ENCODE peak calls at places on chromosomes 6 and 20, in four cellular contexts. One of them, this sample, is unnamed.

GRCh38 chr6:38024908-38025307 is 205.4 kb downstream of the ZFAND3 start:
- DNase-seq in stimulated activated CD8-positive, alpha-beta memory T cell treated with anti-CD3 and anti-CD28 coated beads, Interleukin-15, amount 100 ng/mL, for 4 hours: no peak
- DNase-seq in activated T-cell treated with anti-CD3 and anti-CD28 coated beads for 1 hour: no peak
- DNase-seq in NCI-H187: no peak
- DNase-seq in this sample: no peak

GRCh38 chr6:117167520-117168271 is 97.7 kb upstream of the VGLL2 start:
- DNase-seq in stimulated activated CD8-positive, alpha-beta memory T cell treated with anti-CD3 and anti-CD28 coated beads, Interleukin-15, amount 100 ng/mL, for 4 hours: no peak
- DNase-seq in activated T-cell treated with anti-CD3 and anti-CD28 coated beads for 1 hour: no peak
- DNase-seq in NCI-H187: no peak
- DNase-seq in this sample: no peak

GRCh38 chr6:48765352-48765961 is 654.5 kb upstream of the PTCHD4 start:
- DNase-seq in stimulated activated CD8-positive, alpha-beta memory T cell treated with anti-CD3 and anti-CD28 coated beads, Interleukin-15, amount 100 ng/mL, for 4 hours: no peak
- DNase-seq in activated T-cell treated with anti-CD3 and anti-CD28 coated beads for 1 hour: no peak
- DNase-seq in NCI-H187: no peak
- DNase-seq in this sample: no peak

GRCh38 chr6:134918418-134918961 is 31.4 kb downstream of the ALDH8A1 start:
- DNase-seq in stimulated activated CD8-positive, alpha-beta memory T cell treated with anti-CD3 and anti-CD28 coated beads, Interleukin-15, amount 100 ng/mL, for 4 hours: no peak
- DNase-seq in activated T-cell treated with anti-CD3 and anti-CD28 coated beads for 1 hour: no peak
- DNase-seq in NCI-H187: no peak
- DNase-seq in this sample: no peak

GRCh38 chr6:18226451-18226850 is 37.9 kb downstream of the DEK start:
- DNase-seq in stimulated activated CD8-positive, alpha-beta memory T cell treated with anti-CD3 and anti-CD28 coated beads, Interleukin-15, amount 100 ng/mL, for 4 hours: no peak
- DNase-seq in activated T-cell treated with anti-CD3 and anti-CD28 coated beads for 1 hour: no peak
- DNase-seq in NCI-H187: no peak
- DNase-seq in this sample: no peak

GRCh38 chr6:84635081-84635745 is 129.2 kb downstream of the TBX18 start:
- DNase-seq in stimulated activated CD8-positive, alpha-beta memory T cell treated with anti-CD3 and anti-CD28 coated beads, Interleukin-15, amount 100 ng/mL, for 4 hours: no peak
- DNase-seq in activated T-cell treated with anti-CD3 and anti-CD28 coated beads for 1 hour: no peak
- DNase-seq in NCI-H187: no peak
- DNase-seq in this sample: no peak

GRCh38 chr20:50551288-50551687 is 41.1 kb downstream of the PTPN1 start:
- DNase-seq in stimulated activated CD8-positive, alpha-beta memory T cell treated with anti-CD3 and anti-CD28 coated beads, Interleukin-15, amount 100 ng/mL, for 4 hours: no peak
- DNase-seq in activated T-cell treated with anti-CD3 and anti-CD28 coated beads for 1 hour: no peak
- DNase-seq in NCI-H187: peak; percentile 55
- DNase-seq in this sample: no peak

GRCh38 chr6:86192123-86192522 is 549.4 kb upstream of the SYNCRIP start:
- DNase-seq in stimulated activated CD8-positive, alpha-beta memory T cell treated with anti-CD3 and anti-CD28 coated beads, Interleukin-15, amount 100 ng/mL, for 4 hours: no peak
- DNase-seq in activated T-cell treated with anti-CD3 and anti-CD28 coated beads for 1 hour: no peak
- DNase-seq in NCI-H187: no peak
- DNase-seq in this sample: peak; percentile 15

GRCh38 chr6:12811519-12811918 is 95.0 kb downstream of the PHACTR1 start:
- DNase-seq in stimulated activated CD8-positive, alpha-beta memory T cell treated with anti-CD3 and anti-CD28 coated beads, Interleukin-15, amount 100 ng/mL, for 4 hours: no peak
- DNase-seq in activated T-cell treated with anti-CD3 and anti-CD28 coated beads for 1 hour: no peak
- DNase-seq in NCI-H187: no peak
- DNase-seq in this sample: no peak

GRCh38 chr20:35625584-35626385 is 10.2 kb downstream of the SPAG4 start:
- DNase-seq in stimulated activated CD8-positive, alpha-beta memory T cell treated with anti-CD3 and anti-CD28 coated beads, Interleukin-15, amount 100 ng/mL, for 4 hours: no peak
- DNase-seq in activated T-cell treated with anti-CD3 and anti-CD28 coated beads for 1 hour: no peak
- DNase-seq in NCI-H187: no peak
- DNase-seq in this sample: no peak

GRCh38 chr20:58169441-58169840 is 59.0 kb downstream of the ANKRD60 start:
- DNase-seq in stimulated activated CD8-positive, alpha-beta memory T cell treated with anti-CD3 and anti-CD28 coated beads, Interleukin-15, amount 100 ng/mL, for 4 hours: no peak
- DNase-seq in activated T-cell treated with anti-CD3 and anti-CD28 coated beads for 1 hour: no peak
- DNase-seq in NCI-H187: no peak
- DNase-seq in this sample: no peak

GRCh38 chr20:24610341-24611115 is 141.1 kb downstream of the SYNDIG1 start:
- DNase-seq in stimulated activated CD8-positive, alpha-beta memory T cell treated with anti-CD3 and anti-CD28 coated beads, Interleukin-15, amount 100 ng/mL, for 4 hours: no peak
- DNase-seq in activated T-cell treated with anti-CD3 and anti-CD28 coated beads for 1 hour: no peak
- DNase-seq in NCI-H187: no peak
- DNase-seq in this sample: no peak

GRCh38 chr6:2917065-2917464 is 14.0 kb upstream of the SERPINB9 start:
- DNase-seq in stimulated activated CD8-positive, alpha-beta memory T cell treated with anti-CD3 and anti-CD28 coated beads, Interleukin-15, amount 100 ng/mL, for 4 hours: no peak
- DNase-seq in activated T-cell treated with anti-CD3 and anti-CD28 coated beads for 1 hour: no peak
- DNase-seq in NCI-H187: no peak
- DNase-seq in this sample: no peak

GRCh38 chr6:41167173-41167963 is 4.5 kb upstream of the TREM2 start:
- DNase-seq in stimulated activated CD8-positive, alpha-beta memory T cell treated with anti-CD3 and anti-CD28 coated beads, Interleukin-15, amount 100 ng/mL, for 4 hours: no peak
- DNase-seq in activated T-cell treated with anti-CD3 and anti-CD28 coated beads for 1 hour: no peak
- DNase-seq in NCI-H187: no peak
- DNase-seq in this sample: peak; percentile 58

GRCh38 chr6:141521440-141521839 is 611.3 kb upstream of the GJE1 start:
- DNase-seq in stimulated activated CD8-positive, alpha-beta memory T cell treated with anti-CD3 and anti-CD28 coated beads, Interleukin-15, amount 100 ng/mL, for 4 hours: no peak
- DNase-seq in activated T-cell treated with anti-CD3 and anti-CD28 coated beads for 1 hour: no peak
- DNase-seq in NCI-H187: no peak
- DNase-seq in this sample: no peak

GRCh38 chr6:93684339-93684738 is 265.0 kb upstream of the EPHA7 start:
- DNase-seq in stimulated activated CD8-positive, alpha-beta memory T cell treated with anti-CD3 and anti-CD28 coated beads, Interleukin-15, amount 100 ng/mL, for 4 hours: no peak
- DNase-seq in activated T-cell treated with anti-CD3 and anti-CD28 coated beads for 1 hour: no peak
- DNase-seq in NCI-H187: no peak
- DNase-seq in this sample: no peak

GRCh38 chr6:30211306-30211705 is 1.9 kb downstream of the TRIM26 start:
- DNase-seq in stimulated activated CD8-positive, alpha-beta memory T cell treated with anti-CD3 and anti-CD28 coated beads, Interleukin-15, amount 100 ng/mL, for 4 hours: no peak
- DNase-seq in activated T-cell treated with anti-CD3 and anti-CD28 coated beads for 1 hour: no peak
- DNase-seq in NCI-H187: no peak
- DNase-seq in this sample: no peak

GRCh38 chr6:39380837-39381534 is 58.5 kb upstream of the KCNK16 start:
- DNase-seq in stimulated activated CD8-positive, alpha-beta memory T cell treated with anti-CD3 and anti-CD28 coated beads, Interleukin-15, amount 100 ng/mL, for 4 hours: no peak
- DNase-seq in activated T-cell treated with anti-CD3 and anti-CD28 coated beads for 1 hour: no peak
- DNase-seq in NCI-H187: no peak
- DNase-seq in this sample: no peak

GRCh38 chr20:62929051-62929538 is 2.8 kb upstream of the DIDO1 start:
- DNase-seq in stimulated activated CD8-positive, alpha-beta memory T cell treated with anti-CD3 and anti-CD28 coated beads, Interleukin-15, amount 100 ng/mL, for 4 hours: no peak
- DNase-seq in activated T-cell treated with anti-CD3 and anti-CD28 coated beads for 1 hour: peak; percentile 37
- DNase-seq in NCI-H187: no peak
- DNase-seq in this sample: peak; percentile 64

GRCh38 chr6:116764961-116765841 is at the start of gene FAM162B:
- DNase-seq in stimulated activated CD8-positive, alpha-beta memory T cell treated with anti-CD3 and anti-CD28 coated beads, Interleukin-15, amount 100 ng/mL, for 4 hours: no peak
- DNase-seq in activated T-cell treated with anti-CD3 and anti-CD28 coated beads for 1 hour: no peak
- DNase-seq in NCI-H187: no peak
- DNase-seq in this sample: no peak

GRCh38 chr6:108565893-108566292 is 5.2 kb downstream of the FOXO3 start:
- DNase-seq in stimulated activated CD8-positive, alpha-beta memory T cell treated with anti-CD3 and anti-CD28 coated beads, Interleukin-15, amount 100 ng/mL, for 4 hours: no peak
- DNase-seq in activated T-cell treated with anti-CD3 and anti-CD28 coated beads for 1 hour: no peak
- DNase-seq in NCI-H187: no peak
- DNase-seq in this sample: no peak

GRCh38 chr20:23192469-23192868 is 106.3 kb upstream of the CD93 start:
- DNase-seq in stimulated activated CD8-positive, alpha-beta memory T cell treated with anti-CD3 and anti-CD28 coated beads, Interleukin-15, amount 100 ng/mL, for 4 hours: no peak
- DNase-seq in activated T-cell treated with anti-CD3 and anti-CD28 coated beads for 1 hour: no peak
- DNase-seq in NCI-H187: no peak
- DNase-seq in this sample: no peak

GRCh38 chr20:5784735-5785134 is 34.5 kb downstream of the SHLD1 start:
- DNase-seq in stimulated activated CD8-positive, alpha-beta memory T cell treated with anti-CD3 and anti-CD28 coated beads, Interleukin-15, amount 100 ng/mL, for 4 hours: no peak
- DNase-seq in activated T-cell treated with anti-CD3 and anti-CD28 coated beads for 1 hour: no peak
- DNase-seq in NCI-H187: no peak
- DNase-seq in this sample: no peak

GRCh38 chr6:119224095-119224701 is 125.4 kb downstream of the MAN1A1 start:
- DNase-seq in stimulated activated CD8-positive, alpha-beta memory T cell treated with anti-CD3 and anti-CD28 coated beads, Interleukin-15, amount 100 ng/mL, for 4 hours: no peak
- DNase-seq in activated T-cell treated with anti-CD3 and anti-CD28 coated beads for 1 hour: no peak
- DNase-seq in NCI-H187: no peak
- DNase-seq in this sample: no peak

GRCh38 chr6:26233608-26234420 is 131.2 kb upstream of the BTN3A2 start:
- DNase-seq in stimulated activated CD8-positive, alpha-beta memory T cell treated with anti-CD3 and anti-CD28 coated beads, Interleukin-15, amount 100 ng/mL, for 4 hours: peak; percentile 36
- DNase-seq in activated T-cell treated with anti-CD3 and anti-CD28 coated beads for 1 hour: peak; percentile 47
- DNase-seq in NCI-H187: peak; percentile 72
- DNase-seq in this sample: peak; percentile 85

GRCh38 chr6:93849857-93850256 is 430.5 kb upstream of the EPHA7 start:
- DNase-seq in stimulated activated CD8-positive, alpha-beta memory T cell treated with anti-CD3 and anti-CD28 coated beads, Interleukin-15, amount 100 ng/mL, for 4 hours: no peak
- DNase-seq in activated T-cell treated with anti-CD3 and anti-CD28 coated beads for 1 hour: no peak
- DNase-seq in NCI-H187: no peak
- DNase-seq in this sample: no peak

GRCh38 chr6:150969901-150970300 is 104.4 kb downstream of the MTHFD1L start:
- DNase-seq in stimulated activated CD8-positive, alpha-beta memory T cell treated with anti-CD3 and anti-CD28 coated beads, Interleukin-15, amount 100 ng/mL, for 4 hours: no peak
- DNase-seq in activated T-cell treated with anti-CD3 and anti-CD28 coated beads for 1 hour: no peak
- DNase-seq in NCI-H187: no peak
- DNase-seq in this sample: no peak

GRCh38 chr6:140684776-140685550 is 1310.5 kb upstream of the CITED2 start:
- DNase-seq in stimulated activated CD8-positive, alpha-beta memory T cell treated with anti-CD3 and anti-CD28 coated beads, Interleukin-15, amount 100 ng/mL, for 4 hours: no peak
- DNase-seq in activated T-cell treated with anti-CD3 and anti-CD28 coated beads for 1 hour: no peak
- DNase-seq in NCI-H187: no peak
- DNase-seq in this sample: no peak

GRCh38 chr6:70134542-70134941 is 168.3 kb downstream of the COL9A1 start:
- DNase-seq in stimulated activated CD8-positive, alpha-beta memory T cell treated with anti-CD3 and anti-CD28 coated beads, Interleukin-15, amount 100 ng/mL, for 4 hours: no peak
- DNase-seq in activated T-cell treated with anti-CD3 and anti-CD28 coated beads for 1 hour: no peak
- DNase-seq in NCI-H187: no peak
- DNase-seq in this sample: no peak

GRCh38 chr6:136103763-136104311 is 146.3 kb downstream of the MTFR2 start:
- DNase-seq in stimulated activated CD8-positive, alpha-beta memory T cell treated with anti-CD3 and anti-CD28 coated beads, Interleukin-15, amount 100 ng/mL, for 4 hours: no peak
- DNase-seq in activated T-cell treated with anti-CD3 and anti-CD28 coated beads for 1 hour: no peak
- DNase-seq in NCI-H187: no peak
- DNase-seq in this sample: no peak

GRCh38 chr6:43682724-43683429 is 4.7 kb downstream of the MRPS18A start:
- DNase-seq in stimulated activated CD8-positive, alpha-beta memory T cell treated with anti-CD3 and anti-CD28 coated beads, Interleukin-15, amount 100 ng/mL, for 4 hours: no peak
- DNase-seq in activated T-cell treated with anti-CD3 and anti-CD28 coated beads for 1 hour: no peak
- DNase-seq in NCI-H187: no peak
- DNase-seq in this sample: no peak

GRCh38 chr6:3281669-3282460 is 23.1 kb downstream of the PSMG4 start:
- DNase-seq in stimulated activated CD8-positive, alpha-beta memory T cell treated with anti-CD3 and anti-CD28 coated beads, Interleukin-15, amount 100 ng/mL, for 4 hours: no peak
- DNase-seq in activated T-cell treated with anti-CD3 and anti-CD28 coated beads for 1 hour: no peak
- DNase-seq in NCI-H187: no peak
- DNase-seq in this sample: no peak

GRCh38 chr6:31559606-31559957 is 12.2 kb downstream of the NFKBIL1 start:
- DNase-seq in stimulated activated CD8-positive, alpha-beta memory T cell treated with anti-CD3 and anti-CD28 coated beads, Interleukin-15, amount 100 ng/mL, for 4 hours: no peak
- DNase-seq in activated T-cell treated with anti-CD3 and anti-CD28 coated beads for 1 hour: no peak
- DNase-seq in NCI-H187: no peak
- DNase-seq in this sample: no peak

GRCh38 chr6:112282217-112282616 is 27.9 kb upstream of the LAMA4 start:
- DNase-seq in stimulated activated CD8-positive, alpha-beta memory T cell treated with anti-CD3 and anti-CD28 coated beads, Interleukin-15, amount 100 ng/mL, for 4 hours: no peak
- DNase-seq in activated T-cell treated with anti-CD3 and anti-CD28 coated beads for 1 hour: no peak
- DNase-seq in NCI-H187: no peak
- DNase-seq in this sample: no peak

GRCh38 chr20:38789503-38790209 is 15.8 kb upstream of the PPP1R16B start:
- DNase-seq in stimulated activated CD8-positive, alpha-beta memory T cell treated with anti-CD3 and anti-CD28 coated beads, Interleukin-15, amount 100 ng/mL, for 4 hours: no peak
- DNase-seq in activated T-cell treated with anti-CD3 and anti-CD28 coated beads for 1 hour: no peak
- DNase-seq in NCI-H187: no peak
- DNase-seq in this sample: no peak